ENCODE peak calls at places on chromosomes 12 and 14, in four cellular contexts. C, V, S and N are unnamed samples.

GRCh38 chr12:39931857-39932256 is 174.0 kb downstream of the SLC2A13 start:
- DNase-seq in V (no peak), C (no peak), S (no peak), N (no peak)

GRCh38 chr14:89455412-89455811 is 38.4 kb upstream of the FOXN3 start:
- DNase-seq in S (no peak), V (no peak), C (no peak), N (no peak)

GRCh38 chr14:53516261-53516774 is 363.2 kb upstream of the DDHD1 start:
- DNase-seq in V (peak), S (no peak), C (no peak), N (no peak)

GRCh38 chr14:85248881-85249635 is 280.9 kb upstream of the FLRT2 start:
- DNase-seq in V (no peak), S (no peak), C (no peak), N (no peak)

GRCh38 chr12:108313609-108314331 is 25.3 kb downstream of the CMKLR1 start:
- DNase-seq in C (no peak), S (no peak), V (no peak), N (no peak)

GRCh38 chr12:93154753-93155475 is 222.8 kb upstream of the NUDT4 start:
- DNase-seq in S (no peak), V (no peak), C (no peak), N (no peak)

GRCh38 chr14:69572634-69573135 is 2.0 kb downstream of the CCDC177 start:
- DNase-seq in C (no peak), V (no peak), S (no peak), N (no peak)

GRCh38 chr12:65894127-65894526 is 69.8 kb downstream of the HMGA2 start:
- DNase-seq in S (no peak), C (no peak), V (peak), N (no peak)

GRCh38 chr12:114916124-114916523 is 232.1 kb upstream of the TBX3 start:
- DNase-seq in S (no peak), V (peak), C (no peak), N (no peak)

GRCh38 chr12:47964102-47964723 is 817 bp downstream of the TMEM106C start:
- DNase-seq in C (peak), V (no peak), S (peak), N (no peak)

GRCh38 chr14:89849931-89850330 is 104.6 kb downstream of the EFCAB11 start:
- DNase-seq in S (no peak), C (no peak), V (no peak), N (no peak)

GRCh38 chr12:110639336-110640178 is 25.6 kb downstream of the TCTN1 start:
- DNase-seq in V (peak), S (no peak), C (no peak), N (no peak)

GRCh38 chr12:111420494-111420893 is 14.8 kb downstream of the SH2B3 start:
- DNase-seq in S (no peak), C (no peak), V (no peak), N (no peak)

GRCh38 chr12:106409898-106410297 is 52.4 kb downstream of the POLR3B start:
- DNase-seq in V (no peak), S (no peak), C (no peak), N (no peak)

GRCh38 chr12:32036477-32037263 is 70.0 kb upstream of the BICD1 start:
- DNase-seq in V (no peak), C (no peak), S (no peak), N (no peak)

GRCh38 chr14:96252323-96253052 is 3.5 kb upstream of the BDKRB1 start:
- DNase-seq in V (no peak), C (no peak), S (no peak), N (no peak)

GRCh38 chr14:81694419-81694818 is 160.8 kb upstream of the SEL1L start:
- DNase-seq in V (no peak), S (no peak), C (no peak), N (no peak)

GRCh38 chr12:45994736-45995135 is 4.4 kb upstream of the SCAF11 start:
- DNase-seq in V (no peak), S (no peak), C (no peak), N (no peak)

GRCh38 chr14:99753225-99754140 is 39.7 kb upstream of the EML1 start:
- DNase-seq in C (no peak), V (no peak), S (no peak), N (no peak)

GRCh38 chr14:21244546-21244945 is 24.7 kb downstream of the HNRNPC start:
- DNase-seq in V (no peak), S (no peak), C (no peak), N (no peak)

GRCh38 chr12:15404485-15404884 is 82.2 kb downstream of the PTPRO start:
- DNase-seq in C (no peak), S (no peak), V (peak), N (no peak)

GRCh38 chr12:77685112-77685511 is 145.6 kb upstream of the NAV3 start:
- DNase-seq in C (peak), S (peak), V (peak), N (peak)

GRCh38 chr14:21923820-21924219 is 250.2 kb upstream of the OR4E1 start:
- DNase-seq in S (peak), C (no peak), V (no peak), N (no peak)